ENCODE peak calls at places on chromosomes 4 and X, in four cellular contexts. B, N, I and S are unnamed samples.

GRCh38 chrX:40090050-40090804 is 7.5 kb downstream of the BCOR start:
- DNase-seq in I (peak; percentile 61), N (no peak), B (no peak), S (no peak)

GRCh38 chrX:53188763-53189162 is 36.2 kb downstream of the KDM5C start:
- DNase-seq in N (no peak), B (no peak), I (peak; percentile 2), S (no peak)

GRCh38 chr4:6682862-6683590 is 10.7 kb upstream of the S100P start:
- DNase-seq in B (no peak), N (no peak), I (no peak), S (no peak)

GRCh38 chr4:103887191-103887590 is 167.4 kb upstream of the TACR3 start:
- DNase-seq in I (no peak), B (no peak), N (no peak), S (no peak)

GRCh38 chrX:15761564-15762191 is 23.6 kb downstream of the CA5B start:
- DNase-seq in N (no peak), I (peak; percentile 44), B (no peak), S (peak; percentile 33)

GRCh38 chrX:9832811-9833210 is 46.6 kb downstream of the SHROOM2 start:
- DNase-seq in B (no peak), I (no peak), N (no peak), S (peak; percentile 72)

GRCh38 chr4:38046735-38047487 is 86.7 kb downstream of the PTTG2 start:
- DNase-seq in I (no peak), B (no peak), N (no peak), S (peak; percentile 33)

GRCh38 chr4:148016063-148016637 is 284.3 kb downstream of the ARHGAP10 start:
- DNase-seq in B (no peak), N (no peak), I (no peak), S (no peak)

GRCh38 chrX:115690554-115691216 is 129.7 kb downstream of the PLS3 start:
- DNase-seq in B (peak; percentile 19), N (peak; percentile 37), I (peak; percentile 41), S (peak; percentile 91)

GRCh38 chr4:102825261-102826071 is 1.9 kb downstream of the UBE2D3 start:
- DNase-seq in I (no peak), B (peak; percentile 66), N (peak; percentile 53), S (no peak)

GRCh38 chrX:114582698-114583395 is 1.0 kb upstream of the HTR2C start:
- DNase-seq in N (no peak), I (no peak), B (no peak), S (no peak)

GRCh38 chr4:33715996-33716395 is 2528.3 kb downstream of the ARAP2 start:
- DNase-seq in N (no peak), I (no peak), B (no peak), S (no peak)

GRCh38 chr4:7570156-7570778 is 135.5 kb upstream of the PSAPL1 start:
- DNase-seq in I (no peak), B (no peak), N (no peak), S (no peak)

GRCh38 chr4:128915544-128915943 is 106.0 kb downstream of the JADE1 start:
- DNase-seq in I (no peak), N (no peak), B (no peak), S (no peak)

GRCh38 chr4:8035371-8035780 is 95.7 kb upstream of the AFAP1 start:
- DNase-seq in N (no peak), B (no peak), I (no peak), S (no peak)

GRCh38 chr4:6071191-6071958 is 53.1 kb upstream of the C4orf50 start:
- DNase-seq in I (no peak), B (no peak), N (no peak), S (no peak)

GRCh38 chr4:26020083-26020668 is 106.2 kb downstream of the SMIM20 start:
- DNase-seq in I (no peak), N (no peak), B (no peak), S (no peak)

GRCh38 chrX:17164936-17165335 is 210.1 kb upstream of the NHS start:
- DNase-seq in I (no peak), B (no peak), N (no peak), S (no peak)

GRCh38 chr4:95124906-95125504 is 367.2 kb downstream of the BMPR1B start:
- DNase-seq in I (peak; percentile 9), N (peak; percentile 56), B (peak; percentile 8), S (peak; percentile 40)
- TF ChIP-seq ZNF274 in I (no peak), N (no peak), B (no peak), S (no peak)

GRCh38 chr4:122798101-122798500 is 28.5 kb upstream of the FGF2 start:
- DNase-seq in B (peak; percentile 13), I (peak; percentile 46), N (no peak), S (no peak)
- TF ChIP-seq ZNF274 in B (no peak), I (no peak), N (no peak), S (no peak)

GRCh38 chr4:20543131-20543530 is 157.1 kb upstream of the PACRGL start:
- DNase-seq in N (no peak), B (no peak), I (no peak), S (no peak)

GRCh38 chr4:20538922-20539321 is 161.3 kb upstream of the PACRGL start:
- DNase-seq in B (peak; percentile 47), I (no peak), N (no peak), S (no peak)

GRCh38 chr4:20544645-20545044 is 155.6 kb upstream of the PACRGL start:
- DNase-seq in I (peak; percentile 10), N (peak; percentile 8), B (peak; percentile 14), S (peak; percentile 16)
- TF ChIP-seq ZNF274 in I (no peak), N (no peak), B (no peak), S (no peak)

DNA sequence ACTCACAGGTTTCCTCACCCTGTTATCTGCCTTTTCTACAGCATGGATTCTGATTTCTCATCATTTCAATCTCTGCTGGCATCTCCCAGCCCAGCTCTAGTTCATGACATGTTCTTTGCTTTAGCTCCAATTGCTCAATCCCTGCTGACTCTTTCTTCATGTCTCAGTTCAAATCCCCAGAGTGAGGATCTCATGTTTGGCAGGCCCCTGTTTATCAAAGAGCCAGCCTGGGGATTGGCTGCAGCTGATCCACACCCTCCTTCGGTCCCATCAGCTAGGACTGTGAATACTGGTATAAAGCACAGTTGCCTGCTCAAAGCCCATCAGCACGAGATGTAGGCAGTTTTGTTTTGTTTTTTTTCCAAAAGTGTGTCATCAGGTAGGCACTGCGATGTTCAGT is 14.4 kb upstream of the CC2D2A start:
- DNase-seq in I (no peak), B (no peak), N (no peak), S (no peak)
- TF ChIP-seq ZNF274 in I (no peak), B (no peak), N (no peak), S (no peak)